ENCODE peak calls at places on chromosomes 11 and 22, in five cellular contexts. K is pancreas; U is naive thymus-derived CD4-positive, alpha-beta T cell; P is heart left ventricle; N is gastrocnemius medialis. Z is an unnamed sample. For H3K4me1, the result is how much of the 10 kb centered on the place peaks cover.

GRCh38 chr22:35317680-35318290 is 18.1 kb downstream of the TOM1 start:
- ATAC-seq in K (no peak), P (no peak), N (no peak), U (no peak), Z (no peak)

GRCh38 chr11:59544869-59545178 is 33.5 kb downstream of the OR4D9 start:
- ATAC-seq in K (no peak), N (no peak), U (no peak), P (no peak), Z (no peak)

GRCh38 chr22:43220625-43221380 is 33.9 kb upstream of the TTLL12 start:
- ATAC-seq in K (no peak), N (no peak), U (no peak), P (no peak), Z (no peak)

GRCh38 chr11:88229303-88229702 is 54.1 kb upstream of the RAB38 start:
- ATAC-seq in P (no peak), U (no peak), N (no peak), K (no peak), Z (no peak)

GRCh38 chr22:17109113-17109865 is 11.9 kb downstream of the TMEM121B start:
- ATAC-seq in K (no peak), N (no peak), U (no peak), P (no peak), Z (no peak)

GRCh38 chr11:96318399-96318798 is 24.6 kb downstream of the MAML2 start:
- ATAC-seq in K (no peak), U (no peak), N (no peak), P (no peak), Z (no peak)

GRCh38 chr11:1548221-1549070 is 23.6 kb downstream of the DUSP8 start:
- ATAC-seq in P (peak), K (peak), N (peak), U (no peak), Z (peak)

GRCh38 chr11:80054582-80055165 is 613.8 kb upstream of the TENM4 start:
- ATAC-seq in K (no peak), U (no peak), P (no peak), N (no peak), Z (no peak)

GRCh38 chr11:2772544-2773031 is 72.8 kb upstream of the KCNQ1OT1 start:
- ATAC-seq in P (no peak), N (no peak), U (peak), K (no peak), Z (no peak)

GRCh38 chr11:19658344-19658743 is 54.3 kb upstream of the NAV2 start:
- ATAC-seq in U (no peak), P (no peak), K (no peak), N (no peak), Z (no peak)

GRCh38 chr22:26949193-26949592 is 291.8 kb downstream of the MIAT start:
- ATAC-seq in P (no peak), N (no peak), K (no peak), U (no peak), Z (no peak)

GRCh38 chr22:32326647-32327046 is 31.0 kb upstream of the RFPL3 start:
- ATAC-seq in P (no peak), U (no peak), K (no peak), N (no peak), Z (no peak)

GRCh38 chr11:131841028-131841427 is 470.6 kb downstream of the NTM start:
- ATAC-seq in P (no peak), N (no peak), U (peak), K (no peak), Z (no peak)

GRCh38 chr11:123313261-123313660 is 116.8 kb upstream of the GRAMD1B start:
- ATAC-seq in K (no peak), N (no peak), U (no peak), P (no peak), Z (no peak)

GRCh38 chr11:115566185-115566765 is 62.1 kb upstream of the CADM1 start:
- ATAC-seq in N (no peak), P (peak), K (no peak), U (no peak), Z (no peak)

DNA sequence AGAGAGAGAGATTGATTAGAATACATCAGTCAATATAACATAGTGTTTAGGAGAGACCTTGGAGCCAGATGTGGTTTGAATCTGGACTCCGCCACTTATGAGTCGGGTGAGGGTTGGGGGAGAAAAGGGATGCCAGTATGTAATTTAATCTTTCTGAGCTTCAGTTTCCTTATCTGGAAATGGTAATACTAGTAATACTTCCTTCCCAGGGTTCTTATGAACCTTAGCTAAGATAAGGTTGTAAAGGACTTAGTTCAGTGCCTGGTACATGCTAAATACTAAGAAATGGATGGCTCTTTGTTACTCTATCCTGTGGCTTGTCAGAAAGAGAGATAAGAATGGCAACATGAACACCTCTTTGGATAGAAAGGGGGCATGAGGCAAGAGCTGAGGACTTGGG is 226.1 kb upstream of the NARS2 start:
- ATAC-seq in N (no peak), U (no peak), P (no peak), K (no peak), Z (no peak)
- H3K4me1 ChIP-seq in N (under half), U (under half), P (under half), K (under half), Z (half or more)

DNA sequence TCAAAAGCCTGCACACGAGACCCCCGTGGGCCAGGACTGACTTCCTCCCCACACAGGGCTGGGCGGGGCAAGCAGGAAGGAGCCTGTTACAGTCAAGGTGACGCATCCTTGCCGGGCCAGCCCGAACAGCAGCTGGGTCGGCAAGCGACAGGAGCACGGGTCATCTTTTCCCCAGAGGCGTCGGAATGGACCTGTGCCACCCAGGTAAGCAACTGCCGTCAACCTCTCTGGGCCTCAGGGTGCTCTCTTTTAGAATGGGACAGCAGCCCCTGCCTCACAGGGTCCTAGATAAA is at the start of gene CYTH4:
- ATAC-seq in N (no peak), U (peak), P (peak), K (no peak), Z (peak)
- H3K27ac ChIP-seq in N (no peak), U (peak), P (peak), K (no peak), Z (peak)

DNA sequence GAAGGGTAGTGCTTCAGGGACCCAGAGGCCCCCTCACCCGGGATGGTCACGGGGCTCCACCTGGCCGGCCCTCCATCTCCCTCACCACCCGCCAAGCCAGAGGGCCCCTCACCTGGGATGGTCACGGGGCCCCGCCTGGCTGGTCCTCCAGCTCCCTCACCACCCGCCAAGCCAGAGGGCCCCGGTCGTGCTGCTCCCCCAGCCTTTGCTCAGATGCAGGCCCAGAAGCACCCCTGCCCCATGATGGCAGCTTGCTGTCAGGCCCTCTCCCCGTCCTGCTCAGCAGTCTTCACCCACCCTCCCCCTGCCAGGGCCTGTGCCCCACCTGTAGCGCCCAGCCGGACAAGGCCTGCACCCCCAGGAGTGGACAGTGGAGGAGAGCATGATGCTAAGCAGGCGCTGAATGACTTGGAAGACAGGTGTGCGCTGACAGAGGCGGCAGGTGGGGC is 7.3 kb downstream of the DENND6B start:
- ATAC-seq in K (no peak), N (no peak), U (no peak), P (no peak), Z (no peak)
- H3K4me1 ChIP-seq in K (under half), N (under half), U (under half), P (under half), Z (under half)

GRCh38 chr11:133713844-133714243 is 131.5 kb downstream of the SPATA19 start:
- ATAC-seq in U (no peak), K (no peak), N (no peak), P (no peak), Z (no peak)
- H3K27ac ChIP-seq in U (no peak), K (no peak), N (no peak), P (no peak), Z (no peak)

GRCh38 chr22:20881231-20881630 is 22.4 kb downstream of the SNAP29 start:
- ATAC-seq in P (no peak), N (no peak), K (no peak), U (no peak), Z (no peak)
- H3K4me1 ChIP-seq in P (under half), N (under half), K (under half), U (under half), Z (under half)

Z was measured in gastroesophageal sphincter.